ENCODE peak calls at places on chromosomes 1 and 21, in nine cellular contexts. C, P, W, R, E, A, D, Y and G are unnamed samples.

GRCh38 chr1:64745181-64745985 is 508 bp downstream of the RAVER2 start:
- DNase-seq in Y (peak; percentile 32), P (peak; percentile 61), R (peak; percentile 21), E (peak; percentile 35), C (peak; percentile 31), D (peak; percentile 51), W (no peak), A (no peak), G (peak; percentile 57)

GRCh38 chr1:99682291-99682751 is 36.4 kb downstream of the PALMD start:
- DNase-seq in C (no peak), R (no peak), D (no peak), P (no peak), Y (no peak), A (no peak), E (no peak), W (no peak), G (no peak)

GRCh38 chr1:40450491-40451237 is 388 bp downstream of the ZFP69B start:
- DNase-seq in E (peak; percentile 31), W (peak; percentile 52), C (peak; percentile 86), R (peak; percentile 8), A (no peak), Y (peak; percentile 25), P (no peak), D (peak; percentile 12), G (peak; percentile 15)

GRCh38 chr1:77534456-77534855 is 148.0 kb downstream of the ZZZ3 start:
- DNase-seq in R (no peak), D (no peak), E (no peak), W (no peak), P (no peak), C (no peak), A (no peak), Y (no peak), G (no peak)

GRCh38 chr1:224054611-224055010 is 59.3 kb upstream of the FBXO28 start:
- DNase-seq in Y (no peak), C (no peak), R (no peak), A (no peak), D (no peak), P (no peak), E (no peak), W (no peak), G (no peak)

GRCh38 chr1:59218521-59219236 is 78.2 kb upstream of the FGGY start:
- DNase-seq in R (no peak), P (no peak), C (no peak), D (no peak), E (no peak), Y (no peak), A (no peak), W (no peak), G (no peak)

GRCh38 chr1:186063091-186063657 is 311.9 kb downstream of the TPR start:
- DNase-seq in R (no peak), Y (no peak), E (no peak), P (no peak), C (no peak), A (no peak), W (no peak), D (no peak), G (no peak)

GRCh38 chr1:3470650-3471355 is 16.3 kb downstream of the ARHGEF16 start:
- DNase-seq in W (peak; percentile 75), E (no peak), A (no peak), Y (no peak), R (no peak), C (no peak), D (no peak), P (no peak), G (no peak)

GRCh38 chr1:159923203-159924024 is 1.9 kb downstream of the TAGLN2 start:
- DNase-seq in C (peak; percentile 90), P (peak; percentile 96), W (peak; percentile 88), Y (peak; percentile 94), R (peak; percentile 93), D (peak; percentile 65), E (peak; percentile 89), A (peak; percentile 96), G (peak; percentile 87)

GRCh38 chr1:245173446-245174178 is 18.8 kb downstream of the KIF26B start:
- DNase-seq in Y (no peak), E (no peak), W (no peak), D (no peak), A (no peak), R (no peak), C (no peak), P (no peak), G (no peak)

GRCh38 chr1:178653091-178653490 is 72.0 kb upstream of the RALGPS2 start:
- DNase-seq in W (no peak), P (no peak), D (no peak), Y (no peak), R (no peak), A (peak; percentile 62), E (peak; percentile 50), C (no peak), G (no peak)

GRCh38 chr1:40701684-40702083 is 10.2 kb downstream of the NFYC start:
- DNase-seq in Y (no peak), E (no peak), C (no peak), D (no peak), R (no peak), A (no peak), P (no peak), W (no peak), G (no peak)

GRCh38 chr1:211632808-211633522 is 42.5 kb downstream of the NEK2 start:
- DNase-seq in C (no peak), E (no peak), Y (peak; percentile 62), W (no peak), A (no peak), D (peak; percentile 90), P (no peak), R (peak; percentile 75), G (peak; percentile 77)

GRCh38 chr1:59055908-59056719 is 240.8 kb upstream of the FGGY start:
- DNase-seq in R (no peak), A (no peak), E (peak; percentile 36), C (peak; percentile 61), Y (peak; percentile 59), P (no peak), W (no peak), D (peak; percentile 52), G (peak; percentile 41)

GRCh38 chr1:247452447-247453039 is 5.4 kb downstream of the OR2B11 start:
- DNase-seq in Y (no peak), D (no peak), E (no peak), P (no peak), W (no peak), A (peak; percentile 77), C (no peak), R (no peak), G (no peak)

GRCh38 chr1:14850563-14850962 is 252.1 kb downstream of the KAZN start:
- DNase-seq in D (peak; percentile 22), P (no peak), E (peak; percentile 28), R (no peak), W (no peak), A (no peak), C (peak; percentile 39), Y (no peak), G (no peak)

GRCh38 chr1:51236548-51237312 is 657 bp downstream of the RNF11 start:
- DNase-seq in D (peak; percentile 43), C (peak; percentile 56), A (no peak), P (peak; percentile 77), R (peak; percentile 44), E (peak; percentile 44), Y (peak; percentile 72), W (no peak), G (peak; percentile 60)

GRCh38 chr21:8993943-8994639 is 1527.3 kb upstream of the TPTE start:
- DNase-seq in E (no peak), R (no peak), A (peak; percentile 86), C (peak; percentile 80), W (no peak), P (no peak), D (no peak), Y (no peak), G (no peak)

GRCh38 chr1:56223962-56224361 is 355.4 kb downstream of the PLPP3 start:
- DNase-seq in D (no peak), R (no peak), W (no peak), Y (no peak), E (no peak), P (no peak), A (no peak), C (no peak), G (no peak)
- TF ChIP-seq POLR2A in D (no peak), R (no peak), W (no peak), Y (no peak), E (no peak), P (no peak), A (no peak), C (no peak), G (no peak)

DNA sequence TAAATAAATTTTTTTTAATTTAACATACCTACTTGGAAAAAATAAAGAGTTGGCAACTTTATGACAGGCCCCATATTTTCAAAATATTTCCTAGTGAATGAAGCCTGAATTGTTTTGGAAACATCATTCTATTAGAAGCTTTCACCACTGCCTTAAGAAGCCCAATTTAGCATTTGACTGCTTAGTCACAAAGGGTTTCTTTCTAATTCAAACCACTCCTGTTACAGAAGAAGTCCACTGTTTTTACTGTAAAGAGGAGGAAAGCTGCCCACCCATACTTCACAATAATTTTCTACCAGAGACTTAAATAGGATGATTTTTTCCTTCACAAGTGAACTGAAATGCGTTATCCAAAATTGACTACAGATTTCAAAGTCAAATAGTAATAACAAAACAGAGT is 534.6 kb upstream of the PTBP2 start:
- DNase-seq in Y (no peak), D (no peak), P (no peak), A (no peak), R (no peak), C (no peak), W (no peak), E (no peak), G (no peak)
- H3K4me1 ChIP-seq in Y (no peaks in the 10 kb centered on the region), D (no peaks in the 10 kb centered on the region), P (no peaks in the 10 kb centered on the region), A (no peaks in the 10 kb centered on the region), R (no peaks in the 10 kb centered on the region), C (no peaks in the 10 kb centered on the region), W (no peaks in the 10 kb centered on the region), E (no peaks in the 10 kb centered on the region), G (no peaks in the 10 kb centered on the region)

GRCh38 chr1:45510036-45510971 is 10.2 kb downstream of the MMACHC start:
- DNase-seq in A (no peak), R (no peak), Y (no peak), E (no peak), W (no peak), C (no peak), P (no peak), D (no peak), G (no peak)

GRCh38 chr1:45507195-45507594 is 7.1 kb downstream of the MMACHC start:
- DNase-seq in E (no peak), D (no peak), Y (no peak), P (no peak), C (no peak), A (no peak), R (no peak), W (no peak), G (no peak)

GRCh38 chr1:45510972-45511527 is 10.6 kb downstream of the PRDX1 start:
- DNase-seq in D (no peak), E (no peak), A (no peak), P (no peak), R (no peak), W (no peak), Y (no peak), C (no peak), G (no peak)

GRCh38 chr1:45507893-45508292 is 7.8 kb downstream of the MMACHC start:
- DNase-seq in Y (no peak), A (no peak), E (no peak), C (no peak), D (no peak), W (no peak), R (no peak), P (no peak), G (no peak)

GRCh38 chr1:45508295-45509151 is 8.4 kb downstream of the MMACHC start:
- DNase-seq in C (no peak), Y (no peak), D (peak; percentile 16), A (no peak), R (no peak), W (no peak), P (no peak), E (no peak), G (no peak)
- TF ChIP-seq POLR2A in C (peak; percentile 68), Y (no peak), D (no peak), A (no peak), R (no peak), W (no peak), P (no peak), E (no peak), G (no peak)

GRCh38 chr1:230086152-230086551 is 19.1 kb downstream of the GALNT2 start:
- DNase-seq in C (peak; percentile 50), Y (no peak), W (no peak), D (no peak), R (no peak), P (no peak), A (no peak), E (no peak), G (no peak)
- H3K4me1 ChIP-seq in C (peaks cover 35% of the 10 kb centered on the region), Y (peaks cover 21% of the 10 kb centered on the region), W (peaks cover 14% of the 10 kb centered on the region), D (peaks cover 39% of the 10 kb centered on the region), R (peaks cover 31% of the 10 kb centered on the region), P (peaks cover 56% of the 10 kb centered on the region), A (peaks cover 35% of the 10 kb centered on the region), E (peaks cover 83% of the 10 kb centered on the region), G (peaks cover 46% of the 10 kb centered on the region)